ENCODE peak calls at places on chromosomes 16 and 17, in seven cellular contexts. V, Q, X, S, Y, D and N are unnamed samples.
A peak's percentile ranks its signal among the peaks of the same experiment; 100 is the strongest.

GRCh38 chr16:81626181-81626674 is 152.9 kb upstream of the PLCG2 start:
- DNase-seq in S (no peak), X (no peak), Q (no peak), V (peak; percentile 19), Y (peak; percentile 45), D (no peak), N (no peak)

GRCh38 chr17:4597975-4598374 is 13.6 kb downstream of the SMTNL2 start:
- DNase-seq in Q (no peak), D (no peak), V (no peak), S (no peak), X (peak; percentile 70), Y (no peak), N (no peak)

GRCh38 chr16:75254359-75254837 is 3.0 kb upstream of the BCAR1 start:
- DNase-seq in D (peak; percentile 85), V (no peak), Y (peak; percentile 98), Q (no peak), S (no peak), X (no peak), N (no peak)

GRCh38 chr17:40316571-40317344 is 7.8 kb downstream of the RARA start:
- DNase-seq in V (no peak), Y (peak; percentile 87), S (no peak), Q (no peak), X (peak; percentile 82), D (peak; percentile 86), N (no peak)

GRCh38 chr17:2214047-2214717 is 89.4 kb downstream of the SMG6 start:
- DNase-seq in S (no peak), Q (no peak), Y (peak; percentile 87), X (peak; percentile 71), D (peak; percentile 52), V (no peak), N (peak; percentile 52)

GRCh38 chr16:37511-37910 is 15.9 kb downstream of the POLR3K start:
- DNase-seq in D (no peak), V (no peak), Q (no peak), X (no peak), S (no peak), Y (no peak), N (no peak)

GRCh38 chr16:85645021-85645589 is 32.0 kb downstream of the GSE1 start:
- DNase-seq in S (no peak), Q (no peak), D (peak; percentile 67), X (no peak), V (no peak), Y (no peak), N (no peak)

GRCh38 chr17:1203111-1203966 is 23.6 kb upstream of the ABR start:
- DNase-seq in D (peak; percentile 81), V (peak; percentile 57), Y (peak; percentile 50), X (peak; percentile 81), Q (peak; percentile 69), S (peak; percentile 50), N (no peak)

GRCh38 chr16:56775162-56775561 is 45.2 kb downstream of the NUP93 start:
- DNase-seq in V (no peak), Q (no peak), X (no peak), Y (no peak), D (no peak), S (no peak), N (no peak)